ENCODE peak calls at places on chromosome 11, in nine cellular contexts. Y is esophagus squamous epithelium, U is adrenal gland, A is transverse colon, C is IMR-90, D is stomach, K is ovary, F is body of pancreas, Q is K562. E is an unnamed sample.

GRCh38 chr11:113475160-113475761 is at the start of gene DRD2:
- DNase-seq in Y (no peak), U (no peak), A (no peak), C (no peak), D (no peak), K (peak; percentile 22), F (peak; percentile 16), Q (peak; percentile 61), E (no peak)

GRCh38 chr11:78160557-78160956 is 21.1 kb upstream of the ALG8 start:
- DNase-seq in Y (no peak), U (no peak), A (no peak), C (no peak), D (no peak), K (no peak), F (no peak), Q (no peak), E (no peak)

GRCh38 chr11:123519055-123519796 is 89.2 kb downstream of the GRAMD1B start:
- DNase-seq in Y (no peak), U (peak; percentile 90), A (no peak), C (peak; percentile 27), D (no peak), K (peak; percentile 44), F (no peak), Q (no peak), E (no peak)

GRCh38 chr11:120884290-120885020 is 139.4 kb upstream of the TBCEL start:
- DNase-seq in Y (no peak), U (no peak), A (no peak), C (no peak), D (no peak), K (no peak), F (no peak), Q (no peak), E (no peak)

GRCh38 chr11:128232588-128232987 is 354.8 kb downstream of the ETS1 start:
- DNase-seq in Y (no peak), U (no peak), A (no peak), C (no peak), D (no peak), K (no peak), F (no peak), Q (no peak), E (no peak)

GRCh38 chr11:63804259-63804658 is 9.0 kb upstream of the SPINDOC start:
- DNase-seq in Y (no peak), U (no peak), A (peak; percentile 64), C (no peak), D (peak; percentile 26), K (no peak), F (no peak), Q (no peak), E (peak; percentile 73)

GRCh38 chr11:132111781-132112380 is 741.5 kb downstream of the NTM start:
- DNase-seq in Y (no peak), U (peak; percentile 22), A (no peak), C (peak; percentile 92), D (no peak), K (no peak), F (no peak), Q (no peak), E (no peak)

GRCh38 chr11:9633674-9634073 is 30.2 kb upstream of the SWAP70 start:
- DNase-seq in Y (no peak), U (no peak), A (no peak), C (no peak), D (no peak), K (no peak), F (no peak), Q (no peak), E (no peak)

GRCh38 chr11:104338186-104338585 is 174.2 kb upstream of the PDGFD start:
- DNase-seq in Y (no peak), U (no peak), A (no peak), C (peak; percentile 15), D (no peak), K (no peak), F (no peak), Q (no peak), E (no peak)

GRCh38 chr11:93033093-93033492 is 63.6 kb downstream of the MTNR1B start:
- DNase-seq in Y (no peak), U (no peak), A (no peak), C (no peak), D (no peak), K (no peak), F (no peak), Q (no peak), E (no peak)

DNA sequence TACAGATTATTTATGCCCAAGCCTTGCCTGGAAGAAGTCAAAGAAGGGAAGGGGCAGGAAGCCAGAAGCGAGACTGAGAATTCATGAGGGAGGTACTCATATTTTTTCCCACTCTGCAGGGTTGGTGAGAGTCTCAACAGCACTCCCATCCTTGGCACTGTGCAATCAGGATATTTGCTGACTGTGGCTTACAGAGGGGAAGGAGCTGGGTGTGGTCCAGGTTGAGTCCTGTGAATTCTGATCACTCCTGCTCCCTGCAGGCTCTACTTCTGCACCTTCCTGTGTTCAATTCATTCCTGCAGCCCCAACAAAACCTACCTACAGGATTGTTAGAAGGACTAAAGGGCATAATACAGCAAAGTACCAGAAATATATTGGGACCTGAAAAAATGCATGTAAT is 530.5 kb downstream of the INSC start:
- DNase-seq in Y (no peak), U (no peak), A (peak; percentile 18), C (no peak), D (no peak), K (no peak), F (no peak), Q (no peak), E (peak; percentile 51)
- TF ChIP-seq POLR2A in Y (no peak), U (no peak), A (no peak), C (no peak), D (no peak), K (no peak), F (no peak), Q (no peak), E (no peak)

DNA sequence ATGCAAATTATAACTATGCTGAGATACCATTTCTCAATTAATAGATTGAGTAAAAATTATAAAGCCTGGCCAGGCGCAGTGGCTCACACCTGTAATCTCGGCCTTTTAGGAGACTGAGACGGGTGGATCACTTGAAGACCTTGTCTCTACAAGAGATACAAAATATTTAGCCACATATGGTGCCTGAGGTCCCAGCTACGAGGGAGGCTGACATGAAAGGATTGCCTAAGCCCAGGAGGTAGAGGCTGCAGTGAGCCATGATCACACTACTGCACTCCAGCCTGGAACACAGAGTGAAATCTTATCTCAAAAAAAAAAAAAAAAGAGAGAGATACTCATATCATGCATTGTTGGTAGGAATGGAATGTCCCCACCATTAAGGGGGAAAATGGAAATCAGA is 142.4 kb downstream of the RCN1 start:
- DNase-seq in Y (no peak), U (no peak), A (no peak), C (no peak), D (no peak), K (no peak), F (no peak), Q (no peak), E (no peak)
- H3K36me3 ChIP-seq in Y (no peaks in the 10 kb centered on the region), U (no peaks in the 10 kb centered on the region), A (no peaks in the 10 kb centered on the region), C (no peaks in the 10 kb centered on the region), D (no peaks in the 10 kb centered on the region), K (no peaks in the 10 kb centered on the region), F (no peaks in the 10 kb centered on the region), Q (no peaks in the 10 kb centered on the region), E (no peaks in the 10 kb centered on the region)

GRCh38 chr11:65183201-65183891 is 1.6 kb downstream of the CAPN1 start:
- DNase-seq in Y (no peak), U (no peak), A (peak; percentile 41), C (no peak), D (no peak), K (no peak), F (peak; percentile 67), Q (no peak), E (peak; percentile 72)

GRCh38 chr11:65180877-65181568 is 705 bp upstream of the CAPN1 start:
- DNase-seq in Y (no peak), U (peak; percentile 67), A (peak; percentile 73), C (peak; percentile 60), D (peak; percentile 63), K (peak; percentile 68), F (peak; percentile 79), Q (peak; percentile 84), E (peak; percentile 71)

GRCh38 chr11:65182258-65183170 is 786 bp downstream of the CAPN1 start:
- DNase-seq in Y (no peak), U (no peak), A (peak; percentile 67), C (no peak), D (peak; percentile 61), K (peak; percentile 54), F (peak; percentile 68), Q (peak; percentile 56), E (peak; percentile 73)

GRCh38 chr11:65184146-65184545 is 2.4 kb downstream of the CAPN1 start:
- DNase-seq in Y (no peak), U (no peak), A (no peak), C (no peak), D (peak; percentile 24), K (no peak), F (no peak), Q (no peak), E (no peak)

GRCh38 chr11:65181569-65182257 is at the start of gene CAPN1:
- DNase-seq in Y (peak; percentile 47), U (peak; percentile 94), A (peak; percentile 91), C (peak; percentile 89), D (peak; percentile 86), K (peak; percentile 81), F (peak; percentile 89), Q (peak; percentile 92), E (peak; percentile 95)
- TF ChIP-seq POLR2A in Y (no peak), U (no peak), A (no peak), C (no peak), D (no peak), K (no peak), F (peak; percentile 5), Q (no peak), E (peak; percentile 23)

GRCh38 chr11:68177877-68178276 is 35.2 kb downstream of the KMT5B start:
- DNase-seq in Y (no peak), U (no peak), A (no peak), C (no peak), D (no peak), K (no peak), F (no peak), Q (no peak), E (no peak)

GRCh38 chr11:68186061-68186460 is 27.0 kb downstream of the KMT5B start:
- DNase-seq in Y (no peak), U (no peak), A (no peak), C (no peak), D (no peak), K (no peak), F (no peak), Q (no peak), E (no peak)

GRCh38 chr11:68179847-68180246 is 33.2 kb downstream of the KMT5B start:
- DNase-seq in Y (no peak), U (no peak), A (no peak), C (no peak), D (no peak), K (no peak), F (no peak), Q (no peak), E (no peak)

DNA sequence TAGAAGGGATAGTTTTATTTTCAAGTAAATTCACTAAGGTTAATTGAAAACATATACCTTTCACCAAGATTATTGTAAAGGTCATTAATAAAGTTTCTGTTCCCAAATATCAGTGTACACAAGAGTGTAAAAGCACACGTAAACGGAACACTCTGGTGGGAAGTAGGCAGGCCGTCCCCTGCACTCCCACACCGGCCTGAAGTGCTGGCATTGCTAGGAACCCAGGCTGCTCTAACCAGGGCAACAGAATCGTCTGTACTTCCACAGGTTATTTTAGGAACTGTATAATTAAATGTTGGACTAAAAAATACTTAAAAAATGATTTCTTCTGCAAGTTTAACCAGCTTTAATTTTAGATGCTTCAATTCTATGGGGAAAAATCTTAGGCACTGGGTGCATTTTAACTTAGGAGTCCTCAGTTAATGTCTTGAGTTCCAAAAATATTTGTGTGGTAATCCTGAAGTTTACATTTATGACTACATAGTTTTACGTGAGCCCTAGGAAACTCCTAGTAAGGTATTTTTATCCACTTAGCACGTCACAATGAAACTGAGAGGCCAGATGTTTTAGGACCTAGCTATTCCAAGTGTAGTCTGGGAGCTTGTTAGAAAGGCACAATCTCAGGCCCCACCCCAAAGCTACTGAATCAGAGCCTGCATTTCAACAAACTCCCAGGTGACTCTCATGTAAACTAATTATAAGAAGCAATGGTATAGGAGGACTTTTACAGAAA is 31.2 kb downstream of the KMT5B start:
- DNase-seq in Y (no peak), U (no peak), A (no peak), C (peak; percentile 87), D (no peak), K (no peak), F (no peak), Q (no peak), E (no peak)
- H3K36me3 ChIP-seq in Y (no peaks in the 10 kb centered on the region), U (peaks cover 42% of the 10 kb centered on the region), A (peaks cover 56% of the 10 kb centered on the region), C (peaks cover 27% of the 10 kb centered on the region), D (peaks cover 26% of the 10 kb centered on the region), K (no peaks in the 10 kb centered on the region), F (peaks cover 19% of the 10 kb centered on the region), Q (peaks cover 45% of the 10 kb centered on the region), E (no peaks in the 10 kb centered on the region)

E was measured in Peyer's patch.